ENCODE peak calls at places on chromosome 6, in four cellular contexts. Z is GM12878, B is HepG2, D is K562. E is an unnamed sample.
A peak's percentile ranks its signal among the peaks of the same experiment; 100 is the strongest.

GRCh38 chr6:20608905-20609304 is 74.6 kb downstream of the CDKAL1 start:
- DNase-seq in D (no peak), B (no peak), Z (no peak), E (no peak)

GRCh38 chr6:4224082-4224978 is 89.0 kb upstream of the ECI2 start:
- DNase-seq in D (no peak), Z (no peak), B (no peak), E (no peak)

GRCh38 chr6:149904661-149905370 is 6.9 kb upstream of the RAET1E start:
- DNase-seq in Z (no peak), D (no peak), B (no peak), E (no peak)

GRCh38 chr6:47134476-47135189 is 92.5 kb upstream of the ADGRF1 start:
- DNase-seq in Z (no peak), B (peak; percentile 91), D (peak; percentile 80), E (no peak)

GRCh38 chr6:91634791-91635190 is 1047.9 kb upstream of the MAP3K7 start:
- DNase-seq in B (no peak), Z (no peak), D (no peak), E (no peak)

GRCh38 chr6:122947355-122947754 is 48.7 kb upstream of the CLVS2 start:
- DNase-seq in B (no peak), D (peak; percentile 6), Z (no peak), E (peak; percentile 47)

GRCh38 chr6:134937426-134937825 is 12.5 kb downstream of the ALDH8A1 start:
- DNase-seq in B (no peak), Z (no peak), D (no peak), E (no peak)

GRCh38 chr6:133983099-133983939 is 30.3 kb downstream of the TBPL1 start:
- DNase-seq in Z (no peak), D (peak; percentile 47), B (peak; percentile 28), E (no peak)

GRCh38 chr6:89048985-89049384 is 31.6 kb upstream of the PNRC1 start:
- DNase-seq in D (no peak), B (no peak), Z (no peak), E (no peak)

GRCh38 chr6:47111685-47112084 is 69.6 kb upstream of the ADGRF1 start:
- DNase-seq in Z (no peak), D (no peak), B (peak; percentile 93), E (no peak)

GRCh38 chr6:141963543-141964295 is 169.0 kb upstream of the GJE1 start:
- DNase-seq in D (no peak), B (no peak), Z (no peak), E (no peak)

GRCh38 chr6:170210026-170210390 is 80.9 kb downstream of the DLL1 start:
- DNase-seq in Z (no peak), D (no peak), B (no peak), E (no peak)

GRCh38 chr6:42338573-42339218 is 113.0 kb downstream of the TRERF1 start:
- DNase-seq in Z (no peak), D (no peak), B (no peak), E (no peak)

GRCh38 chr6:323730-324088 is 31.4 kb downstream of the DUSP22 start:
- DNase-seq in Z (no peak), B (no peak), D (no peak), E (no peak)

GRCh38 chr6:67160820-67161219 is 1453.8 kb upstream of the EYS start:
- DNase-seq in D (no peak), B (no peak), Z (no peak), E (no peak)

GRCh38 chr6:118122161-118122560 is 215.1 kb downstream of the SLC35F1 start:
- DNase-seq in D (no peak), Z (no peak), B (no peak), E (no peak)

GRCh38 chr6:46078294-46078693 is 51.5 kb upstream of the ENPP4 start:
- DNase-seq in D (no peak), Z (no peak), B (no peak), E (no peak)

GRCh38 chr6:46072866-46073265 is 56.9 kb upstream of the ENPP4 start:
- DNase-seq in B (no peak), Z (no peak), D (no peak), E (no peak)
- TF ChIP-seq BRCA1 in B (no peak), Z (no peak), D (no peak), E (no peak)

GRCh38 chr6:23704655-23705054 is 421.4 kb upstream of the NRSN1 start:
- DNase-seq in B (no peak), D (no peak), Z (no peak), E (no peak)

DNA sequence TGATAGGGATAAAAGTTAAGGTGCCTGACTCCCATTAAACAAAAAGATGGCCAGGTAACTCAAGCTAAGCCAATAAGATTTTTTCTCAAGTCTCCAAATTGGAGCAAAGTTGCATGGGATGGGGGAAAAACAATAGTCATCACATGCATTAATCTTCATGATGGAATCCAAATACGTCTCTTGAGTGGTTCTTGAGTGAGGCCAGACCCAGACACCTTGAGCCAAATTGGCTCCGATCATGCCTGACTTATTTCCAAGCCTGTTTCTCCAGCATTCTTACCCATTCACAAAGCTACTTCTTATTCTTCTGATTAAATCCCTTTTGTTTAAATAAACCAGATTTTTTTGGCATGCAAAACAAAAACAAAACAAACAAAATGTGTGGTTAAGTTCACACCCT is 420.3 kb upstream of the NRSN1 start:
- DNase-seq in Z (no peak), D (no peak), B (no peak), E (no peak)
- TF ChIP-seq BRCA1 in Z (no peak), D (no peak), B (no peak), E (no peak)

GRCh38 chr6:52381249-52381648 is 19.3 kb downstream of the PAQR8 start:
- DNase-seq in B (no peak), Z (no peak), D (no peak), E (no peak)
- TF ChIP-seq BRCA1 in B (no peak), Z (no peak), D (no peak), E (no peak)

GRCh38 chr6:3176562-3177355 is 19.4 kb upstream of the TUBB2A start:
- DNase-seq in Z (no peak), B (peak; percentile 68), D (peak; percentile 85), E (no peak)
- TF ChIP-seq BRCA1 in Z (no peak), B (no peak), D (no peak), E (no peak)

GRCh38 chr6:24391208-24391607 is 11.5 kb upstream of the MRS2 start:
- DNase-seq in B (no peak), Z (no peak), D (no peak), E (no peak)

GRCh38 chr6:24394061-24394460 is 8.7 kb upstream of the MRS2 start:
- DNase-seq in B (no peak), D (no peak), Z (no peak), E (no peak)

GRCh38 chr6:24394777-24395437 is 7.8 kb upstream of the MRS2 start:
- DNase-seq in D (no peak), Z (no peak), B (no peak), E (no peak)

GRCh38 chr6:24387818-24388217 is 14.9 kb upstream of the MRS2 start:
- DNase-seq in Z (no peak), B (no peak), D (no peak), E (no peak)

GRCh38 chr6:24391756-24392405 is 10.9 kb upstream of the MRS2 start:
- DNase-seq in D (no peak), Z (peak; percentile 65), B (no peak), E (no peak)
- TF ChIP-seq BRCA1 in D (no peak), Z (no peak), B (no peak), E (no peak)

GRCh38 chr6:156776470-156776840 is 723 bp upstream of the ARID1B start:
- DNase-seq in Z (no peak), B (peak; percentile 59), D (no peak), E (peak; percentile 30)

GRCh38 chr6:156777577-156777865 is 343 bp downstream of the ARID1B start:
- DNase-seq in D (peak; percentile 86), Z (no peak), B (no peak), E (no peak)

GRCh38 chr6:156775717-156776116 is 1.5 kb upstream of the ARID1B start:
- DNase-seq in D (no peak), B (no peak), Z (no peak), E (no peak)

GRCh38 chr6:156777866-156778614 is 862 bp downstream of the ARID1B start:
- DNase-seq in D (peak; percentile 74), B (peak; percentile 25), Z (no peak), E (peak; percentile 67)

DNA sequence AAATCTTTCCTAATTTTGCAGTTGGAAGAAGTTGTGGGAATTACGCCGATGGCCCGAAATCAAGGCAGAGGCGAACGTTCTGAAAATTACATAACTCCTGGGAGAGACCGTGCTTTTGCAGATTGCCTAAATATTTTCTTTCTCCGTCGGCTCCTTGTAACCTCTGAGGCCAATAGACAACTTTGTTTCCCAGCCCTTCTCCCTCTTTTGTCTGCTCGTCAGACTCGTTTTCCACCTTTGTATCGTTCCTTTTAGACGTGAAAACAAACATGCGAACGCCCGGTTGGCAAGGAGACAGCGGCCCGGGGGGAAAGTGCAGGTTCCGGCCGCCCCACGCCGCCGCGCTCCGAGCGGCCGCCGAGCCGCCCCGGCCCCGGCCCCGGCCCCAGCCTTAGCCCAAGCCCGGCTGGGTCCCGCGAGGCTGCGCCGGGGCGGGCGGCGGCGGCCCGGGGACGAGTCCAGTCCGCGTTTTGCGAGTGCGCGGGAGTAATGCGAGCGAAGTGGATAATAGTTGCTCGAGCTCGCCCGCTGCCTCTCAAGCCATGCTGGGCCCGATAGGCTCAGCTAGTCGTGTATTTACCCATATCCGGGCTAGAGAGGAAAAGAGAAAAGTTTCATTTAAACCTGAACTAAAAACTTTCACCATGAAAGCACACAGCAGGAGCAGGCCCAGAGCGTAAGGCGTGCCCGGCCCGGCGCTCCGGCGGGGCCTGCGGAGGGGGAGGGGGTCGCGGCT is at the start of gene ARID1B:
- DNase-seq in D (peak; percentile 83), Z (no peak), B (peak; percentile 70), E (peak; percentile 72)
- TF ChIP-seq BRCA1 in D (no peak), Z (no peak), B (peak; percentile 11), E (no peak)

E was measured in H1.